ENCODE peak calls at places on chromosomes 12 and 14, in eight cellular contexts. I, F, Q, G, H, R, C and P are unnamed samples.

GRCh38 chr12:131195796-131196195 is 242.1 kb downstream of the ADGRD1 start:
- DNase-seq in I (no peak), F (no peak), Q (no peak), G (no peak), H (no peak), R (no peak), C (no peak), P (no peak)

GRCh38 chr14:23436327-23437141 is 1.1 kb upstream of the MYH7 start:
- DNase-seq in I (no peak), F (no peak), Q (no peak), G (peak; percentile 59), H (no peak), R (no peak), C (no peak), P (no peak)

GRCh38 chr14:85010186-85010585 is 519.8 kb upstream of the FLRT2 start:
- DNase-seq in I (no peak), F (no peak), Q (no peak), G (no peak), H (no peak), R (no peak), C (no peak), P (no peak)

GRCh38 chr14:94145902-94146527 is 16.6 kb upstream of the IFI27L2 start:
- DNase-seq in I (peak; percentile 86), F (no peak), Q (peak; percentile 48), G (no peak), H (no peak), R (no peak), C (no peak), P (no peak)

GRCh38 chr14:54699087-54699530 is 132.2 kb downstream of the SAMD4A start:
- DNase-seq in I (no peak), F (no peak), Q (no peak), G (no peak), H (no peak), R (no peak), C (no peak), P (no peak)

GRCh38 chr12:47811581-47812484 is 7.9 kb downstream of the HDAC7 start:
- DNase-seq in I (no peak), F (no peak), Q (no peak), G (no peak), H (no peak), R (no peak), C (no peak), P (no peak)

GRCh38 chr12:87323369-87323768 is 705.8 kb downstream of the C12orf50 start:
- DNase-seq in I (no peak), F (no peak), Q (no peak), G (no peak), H (no peak), R (no peak), C (no peak), P (no peak)

GRCh38 chr12:123106640-123107359 is 44.1 kb downstream of the PITPNM2 start:
- DNase-seq in I (no peak), F (peak; percentile 5), Q (no peak), G (peak; percentile 70), H (peak; percentile 48), R (peak; percentile 90), C (peak; percentile 79), P (peak; percentile 52)

GRCh38 chr12:6532927-6533652 is 1.2 kb upstream of the GAPDH start:
- DNase-seq in I (peak; percentile 50), F (no peak), Q (no peak), G (peak; percentile 46), H (peak; percentile 27), R (peak; percentile 57), C (peak; percentile 39), P (peak; percentile 89)

GRCh38 chr12:132222096-132222807 is 78.0 kb downstream of the NOC4L start:
- DNase-seq in I (peak; percentile 38), F (peak; percentile 30), Q (no peak), G (no peak), H (peak; percentile 45), R (peak; percentile 64), C (peak; percentile 60), P (peak; percentile 48)

GRCh38 chr12:19572920-19573558 is 133.7 kb downstream of the AEBP2 start:
- DNase-seq in I (peak; percentile 48), F (no peak), Q (peak; percentile 14), G (peak; percentile 18), H (no peak), R (peak; percentile 47), C (peak; percentile 53), P (no peak)

GRCh38 chr12:127655691-127656090 is 611.3 kb upstream of the TMEM132C start:
- DNase-seq in I (no peak), F (no peak), Q (no peak), G (no peak), H (no peak), R (no peak), C (no peak), P (peak; percentile 38)

GRCh38 chr12:130878193-130879185 is 6.6 kb downstream of the RAN start:
- DNase-seq in I (no peak), F (no peak), Q (no peak), G (peak; percentile 44), H (no peak), R (no peak), C (no peak), P (no peak)